ENCODE peak calls at places on chromosome 7, in eight cellular contexts. Z, K, C, N, I, U, Q and H are unnamed samples.

GRCh38 chr7:64400401-64400800 is 86.6 kb downstream of the ZNF736 start:
- DNase-seq in Z (no peak), K (no peak), C (no peak), N (no peak), I (no peak), U (no peak), Q (no peak), H (no peak)

GRCh38 chr7:55593515-55594318 is 21.4 kb upstream of the VOPP1 start:
- DNase-seq in Z (peak), K (no peak), C (peak), N (peak), I (peak), U (peak), Q (peak), H (peak)

GRCh38 chr7:152137476-152138025 is 112.1 kb downstream of the GALNT11 start:
- DNase-seq in Z (peak), K (no peak), C (no peak), N (no peak), I (no peak), U (no peak), Q (no peak), H (no peak)

GRCh38 chr7:86961686-86962085 is 97.8 kb downstream of the ELAPOR2 start:
- DNase-seq in Z (no peak), K (no peak), C (no peak), N (no peak), I (no peak), U (no peak), Q (no peak), H (no peak)

GRCh38 chr7:151319189-151319588 is 22.4 kb upstream of the NUB1 start:
- DNase-seq in Z (no peak), K (no peak), C (no peak), N (no peak), I (no peak), U (no peak), Q (no peak), H (no peak)

GRCh38 chr7:151244156-151244870 is 4.2 kb downstream of the SMARCD3 start:
- DNase-seq in Z (peak), K (no peak), C (peak), N (peak), I (peak), U (peak), Q (peak), H (no peak)

GRCh38 chr7:87152897-87153641 is 816 bp downstream of the DMTF1 start:
- DNase-seq in Z (peak), K (no peak), C (peak), N (peak), I (peak), U (peak), Q (peak), H (no peak)

GRCh38 chr7:2930310-2931033 is 86.4 kb upstream of the GNA12 start:
- DNase-seq in Z (no peak), K (no peak), C (no peak), N (no peak), I (no peak), U (no peak), Q (no peak), H (no peak)

GRCh38 chr7:134777908-134778580 is 1.4 kb upstream of the CALD1 start:
- DNase-seq in Z (no peak), K (no peak), C (no peak), N (no peak), I (no peak), U (no peak), Q (no peak), H (no peak)

GRCh38 chr7:153381275-153382119 is 621.9 kb downstream of the ACTR3B start:
- DNase-seq in Z (peak), K (no peak), C (no peak), N (peak), I (no peak), U (peak), Q (no peak), H (no peak)

GRCh38 chr7:73652541-73652949 is 15.1 kb upstream of the VPS37D start:
- DNase-seq in Z (no peak), K (no peak), C (no peak), N (no peak), I (no peak), U (no peak), Q (no peak), H (no peak)